ENCODE peak calls at places on chromosomes 16 and 17, in nine cellular contexts. One of them, this sample, is unnamed.

GRCh38 chr17:47797797-47798196 is 23.8 kb downstream of the OSBPL7 start:
- DNase-seq in left ventricle myocardium inferior: no peak
- DNase-seq in lower leg skin: no peak
- DNase-seq in lung: no peak
- DNase-seq in cardiac muscle cell: peak
- DNase-seq in A549: no peak
- DNase-seq in endodermal cell: peak
- DNase-seq in lower lobe of right lung: no peak
- DNase-seq in retinal pigment epithelial cell: no peak
- DNase-seq in this sample: no peak

GRCh38 chr16:84791501-84791900 is 28.3 kb upstream of the CRISPLD2 start:
- DNase-seq in lower leg skin: no peak
- DNase-seq in cardiac muscle cell: no peak
- DNase-seq in endodermal cell: no peak
- DNase-seq in retinal pigment epithelial cell: no peak
- DNase-seq in left ventricle myocardium inferior: no peak
- DNase-seq in lung: no peak
- DNase-seq in A549: no peak
- DNase-seq in lower lobe of right lung: no peak
- DNase-seq in this sample: no peak

GRCh38 chr16:62167551-62167950 is 131.3 kb upstream of the CDH8 start:
- DNase-seq in lung: no peak
- DNase-seq in lower lobe of right lung: no peak
- DNase-seq in endodermal cell: no peak
- DNase-seq in retinal pigment epithelial cell: no peak
- DNase-seq in cardiac muscle cell: no peak
- DNase-seq in left ventricle myocardium inferior: no peak
- DNase-seq in lower leg skin: no peak
- DNase-seq in A549: no peak
- DNase-seq in this sample: no peak

GRCh38 chr16:30033270-30033669 is 2.2 kb upstream of the TLCD3B start:
- DNase-seq in cardiac muscle cell: no peak
- DNase-seq in lower lobe of right lung: no peak
- DNase-seq in lower leg skin: no peak
- DNase-seq in lung: no peak
- DNase-seq in A549: no peak
- DNase-seq in left ventricle myocardium inferior: no peak
- DNase-seq in endodermal cell: no peak
- DNase-seq in retinal pigment epithelial cell: no peak
- DNase-seq in this sample: no peak

GRCh38 chr16:73020409-73020884 is 27.5 kb downstream of the ZFHX3 start:
- DNase-seq in cardiac muscle cell: no peak
- DNase-seq in retinal pigment epithelial cell: peak
- DNase-seq in A549: peak
- DNase-seq in left ventricle myocardium inferior: peak
- DNase-seq in lower lobe of right lung: no peak
- DNase-seq in endodermal cell: peak
- DNase-seq in lower leg skin: peak
- DNase-seq in lung: no peak
- DNase-seq in this sample: peak

GRCh38 chr17:42016411-42016831 is 818 bp downstream of the DNAJC7 start:
- DNase-seq in lower lobe of right lung: no peak
- DNase-seq in endodermal cell: peak
- DNase-seq in retinal pigment epithelial cell: no peak
- DNase-seq in A549: no peak
- DNase-seq in left ventricle myocardium inferior: no peak
- DNase-seq in lower leg skin: no peak
- DNase-seq in cardiac muscle cell: no peak
- DNase-seq in lung: no peak
- DNase-seq in this sample: no peak

GRCh38 chr16:28297784-28298510 is 5.6 kb downstream of the SBK1 start:
- DNase-seq in lower leg skin: no peak
- DNase-seq in retinal pigment epithelial cell: no peak
- DNase-seq in endodermal cell: peak
- DNase-seq in left ventricle myocardium inferior: no peak
- DNase-seq in lung: no peak
- DNase-seq in lower lobe of right lung: no peak
- DNase-seq in A549: no peak
- DNase-seq in cardiac muscle cell: peak
- DNase-seq in this sample: no peak

GRCh38 chr17:74452027-74452840 is 14.2 kb upstream of the CD300A start:
- DNase-seq in lung: no peak
- DNase-seq in left ventricle myocardium inferior: no peak
- DNase-seq in endodermal cell: peak
- DNase-seq in retinal pigment epithelial cell: no peak
- DNase-seq in lower lobe of right lung: no peak
- DNase-seq in A549: no peak
- DNase-seq in lower leg skin: no peak
- DNase-seq in cardiac muscle cell: no peak
- DNase-seq in this sample: no peak

GRCh38 chr17:61460796-61461585 is 8.8 kb downstream of the TBX4 start:
- DNase-seq in left ventricle myocardium inferior: no peak
- DNase-seq in cardiac muscle cell: no peak
- DNase-seq in lower leg skin: no peak
- DNase-seq in lung: no peak
- DNase-seq in A549: no peak
- DNase-seq in endodermal cell: peak
- DNase-seq in lower lobe of right lung: no peak
- DNase-seq in retinal pigment epithelial cell: no peak
- DNase-seq in this sample: no peak

GRCh38 chr16:84635702-84636101 is 12.6 kb upstream of the KLHL36 start:
- DNase-seq in endodermal cell: no peak
- DNase-seq in left ventricle myocardium inferior: no peak
- DNase-seq in lower lobe of right lung: no peak
- DNase-seq in cardiac muscle cell: no peak
- DNase-seq in lower leg skin: no peak
- DNase-seq in A549: no peak
- DNase-seq in lung: no peak
- DNase-seq in retinal pigment epithelial cell: no peak
- DNase-seq in this sample: no peak

GRCh38 chr16:22721497-22722100 is 92.4 kb upstream of the HS3ST2 start:
- DNase-seq in A549: no peak
- DNase-seq in lower leg skin: no peak
- DNase-seq in retinal pigment epithelial cell: no peak
- DNase-seq in left ventricle myocardium inferior: peak
- DNase-seq in lower lobe of right lung: no peak
- DNase-seq in lung: no peak
- DNase-seq in cardiac muscle cell: no peak
- DNase-seq in endodermal cell: no peak
- DNase-seq in this sample: no peak

GRCh38 chr16:27737513-27737912 is 187.6 kb downstream of the KATNIP start:
- DNase-seq in A549: no peak
- DNase-seq in endodermal cell: no peak
- DNase-seq in lower lobe of right lung: no peak
- DNase-seq in cardiac muscle cell: no peak
- DNase-seq in lower leg skin: no peak
- DNase-seq in lung: no peak
- DNase-seq in retinal pigment epithelial cell: no peak
- DNase-seq in left ventricle myocardium inferior: no peak
- DNase-seq in this sample: no peak

GRCh38 chr17:79835953-79836951 is 3.0 kb downstream of the CBX4 start:
- DNase-seq in endodermal cell: peak
- DNase-seq in lung: peak
- DNase-seq in lower leg skin: no peak
- DNase-seq in retinal pigment epithelial cell: no peak
- DNase-seq in left ventricle myocardium inferior: no peak
- DNase-seq in cardiac muscle cell: peak
- DNase-seq in lower lobe of right lung: peak
- DNase-seq in A549: no peak
- DNase-seq in this sample: no peak

GRCh38 chr17:17060930-17061329 is 18.7 kb downstream of the MPRIP start:
- DNase-seq in endodermal cell: peak
- DNase-seq in lung: no peak
- DNase-seq in lower leg skin: peak
- DNase-seq in retinal pigment epithelial cell: no peak
- DNase-seq in cardiac muscle cell: no peak
- DNase-seq in lower lobe of right lung: no peak
- DNase-seq in left ventricle myocardium inferior: no peak
- DNase-seq in A549: no peak
- DNase-seq in this sample: no peak

GRCh38 chr17:65293584-65294183 is 156.5 kb downstream of the RGS9 start:
- DNase-seq in cardiac muscle cell: no peak
- DNase-seq in retinal pigment epithelial cell: no peak
- DNase-seq in lower leg skin: peak
- DNase-seq in left ventricle myocardium inferior: no peak
- DNase-seq in A549: no peak
- DNase-seq in lower lobe of right lung: no peak
- DNase-seq in lung: no peak
- DNase-seq in endodermal cell: no peak
- DNase-seq in this sample: no peak

GRCh38 chr17:46976626-46977270 is 2.3 kb downstream of the RPRML start:
- DNase-seq in lower leg skin: no peak
- DNase-seq in left ventricle myocardium inferior: no peak
- DNase-seq in retinal pigment epithelial cell: no peak
- DNase-seq in lung: no peak
- DNase-seq in A549: no peak
- DNase-seq in endodermal cell: peak
- DNase-seq in lower lobe of right lung: no peak
- DNase-seq in cardiac muscle cell: no peak
- DNase-seq in this sample: no peak

GRCh38 chr16:13014516-13014915 is 113.1 kb downstream of the SHISA9 start:
- DNase-seq in endodermal cell: peak
- DNase-seq in lower leg skin: no peak
- DNase-seq in lung: no peak
- DNase-seq in lower lobe of right lung: no peak
- DNase-seq in A549: no peak
- DNase-seq in left ventricle myocardium inferior: no peak
- DNase-seq in retinal pigment epithelial cell: no peak
- DNase-seq in cardiac muscle cell: no peak
- DNase-seq in this sample: no peak

GRCh38 chr17:61486135-61487120 is 34.2 kb downstream of the TBX4 start:
- DNase-seq in lower lobe of right lung: no peak
- DNase-seq in left ventricle myocardium inferior: no peak
- DNase-seq in lung: no peak
- DNase-seq in lower leg skin: peak
- DNase-seq in endodermal cell: peak
- DNase-seq in retinal pigment epithelial cell: no peak
- DNase-seq in cardiac muscle cell: peak
- DNase-seq in A549: no peak
- DNase-seq in this sample: no peak

GRCh38 chr16:84199861-84200260 is 8.9 kb downstream of the ADAD2 start:
- DNase-seq in lower leg skin: no peak
- DNase-seq in left ventricle myocardium inferior: no peak
- DNase-seq in retinal pigment epithelial cell: no peak
- DNase-seq in lower lobe of right lung: peak
- DNase-seq in A549: no peak
- DNase-seq in cardiac muscle cell: no peak
- DNase-seq in lung: no peak
- DNase-seq in endodermal cell: no peak
- DNase-seq in this sample: no peak

DNA sequence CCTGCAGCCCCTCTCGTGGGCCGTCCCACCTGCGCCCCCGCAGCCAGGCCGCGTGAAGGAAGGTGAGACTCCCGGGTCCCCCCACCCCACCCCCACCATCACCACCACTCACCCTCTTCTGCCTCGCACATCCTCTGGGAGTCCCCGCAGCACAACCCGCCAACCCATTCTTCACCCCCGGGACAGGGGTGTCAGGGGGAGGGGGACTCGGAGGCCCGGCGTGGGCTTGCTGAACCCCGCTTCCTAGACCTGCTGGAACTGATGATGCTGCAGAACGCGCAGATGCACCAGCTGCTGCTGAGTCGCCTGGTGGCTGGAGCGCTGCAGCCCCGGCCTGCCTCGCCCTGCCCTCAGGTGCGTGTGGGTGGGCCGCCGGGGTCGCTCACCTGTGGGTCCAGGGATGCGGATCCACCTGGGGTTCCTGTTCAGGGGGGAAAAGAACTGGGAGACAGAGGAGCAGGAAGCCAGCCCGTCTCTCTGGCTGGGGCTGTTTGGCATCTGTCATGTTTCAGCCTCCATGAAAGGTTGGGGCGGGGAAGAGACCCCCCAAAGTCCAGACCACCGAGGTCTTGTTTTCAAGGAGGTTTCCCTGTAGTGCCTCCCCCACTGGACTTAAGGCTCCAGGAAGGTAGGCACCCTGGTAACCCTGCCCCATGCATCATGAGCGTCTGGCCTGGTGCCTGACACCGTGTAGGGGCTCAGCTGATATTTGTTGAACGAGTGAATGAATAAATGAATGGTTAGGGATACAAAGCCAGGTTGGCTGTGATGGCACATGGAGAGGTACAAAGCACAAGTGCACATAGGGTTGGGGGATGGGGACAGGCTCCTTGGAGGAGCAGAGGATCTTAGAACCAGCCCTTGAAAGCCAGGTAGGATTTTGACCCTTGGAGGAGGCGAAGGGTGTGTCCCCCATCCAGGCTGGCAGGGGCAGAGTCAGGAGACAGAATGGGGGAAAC is 849 bp downstream of the PRR29 start:
- DNase-seq in retinal pigment epithelial cell: no peak
- DNase-seq in cardiac muscle cell: no peak
- DNase-seq in lower lobe of right lung: peak
- DNase-seq in A549: no peak
- DNase-seq in lung: no peak
- DNase-seq in left ventricle myocardium inferior: no peak
- DNase-seq in endodermal cell: peak
- DNase-seq in lower leg skin: peak
- DNase-seq in this sample: no peak
- H3K4me3 ChIP-seq in retinal pigment epithelial cell: peak
- H3K4me3 ChIP-seq in cardiac muscle cell: peak
- H3K4me3 ChIP-seq in lower lobe of right lung: peak
- H3K4me3 ChIP-seq in A549: peak
- H3K4me3 ChIP-seq in lung: no peak
- H3K4me3 ChIP-seq in left ventricle myocardium inferior: peak
- H3K4me3 ChIP-seq in endodermal cell: peak
- H3K4me3 ChIP-seq in lower leg skin: no peak
- H3K4me3 ChIP-seq in this sample: peak

GRCh38 chr16:32116080-32116479 is 137.0 kb upstream of the TP53TG3D start:
- DNase-seq in lower leg skin: no peak
- DNase-seq in left ventricle myocardium inferior: peak
- DNase-seq in retinal pigment epithelial cell: no peak
- DNase-seq in cardiac muscle cell: no peak
- DNase-seq in endodermal cell: no peak
- DNase-seq in lung: no peak
- DNase-seq in A549: no peak
- DNase-seq in lower lobe of right lung: peak
- DNase-seq in this sample: no peak
- H3K4me3 ChIP-seq in lower leg skin: peak
- H3K4me3 ChIP-seq in left ventricle myocardium inferior: peak
- H3K4me3 ChIP-seq in retinal pigment epithelial cell: peak
- H3K4me3 ChIP-seq in cardiac muscle cell: no peak
- H3K4me3 ChIP-seq in endodermal cell: no peak
- H3K4me3 ChIP-seq in lung: no peak
- H3K4me3 ChIP-seq in A549: peak
- H3K4me3 ChIP-seq in lower lobe of right lung: peak
- H3K4me3 ChIP-seq in this sample: peak

GRCh38 chr16:78742501-78743283 is 643.2 kb downstream of the WWOX start:
- DNase-seq in endodermal cell: no peak
- DNase-seq in cardiac muscle cell: no peak
- DNase-seq in retinal pigment epithelial cell: no peak
- DNase-seq in lower leg skin: no peak
- DNase-seq in left ventricle myocardium inferior: no peak
- DNase-seq in lung: no peak
- DNase-seq in A549: no peak
- DNase-seq in lower lobe of right lung: peak
- DNase-seq in this sample: no peak
- H3K4me3 ChIP-seq in endodermal cell: no peak
- H3K4me3 ChIP-seq in cardiac muscle cell: no peak
- H3K4me3 ChIP-seq in retinal pigment epithelial cell: no peak
- H3K4me3 ChIP-seq in lower leg skin: no peak
- H3K4me3 ChIP-seq in left ventricle myocardium inferior: no peak
- H3K4me3 ChIP-seq in lung: no peak
- H3K4me3 ChIP-seq in A549: no peak
- H3K4me3 ChIP-seq in lower lobe of right lung: peak
- H3K4me3 ChIP-seq in this sample: no peak

GRCh38 chr16:3188675-3188924 is 596 bp downstream of the OR1F1 start:
- DNase-seq in left ventricle myocardium inferior: no peak
- DNase-seq in lower lobe of right lung: no peak
- DNase-seq in A549: no peak
- DNase-seq in cardiac muscle cell: no peak
- DNase-seq in retinal pigment epithelial cell: no peak
- DNase-seq in endodermal cell: no peak
- DNase-seq in lower leg skin: no peak
- DNase-seq in lung: no peak
- DNase-seq in this sample: no peak
- H3K4me3 ChIP-seq in left ventricle myocardium inferior: peak
- H3K4me3 ChIP-seq in lower lobe of right lung: peak
- H3K4me3 ChIP-seq in A549: peak
- H3K4me3 ChIP-seq in cardiac muscle cell: peak
- H3K4me3 ChIP-seq in retinal pigment epithelial cell: peak
- H3K4me3 ChIP-seq in endodermal cell: peak
- H3K4me3 ChIP-seq in lower leg skin: no peak
- H3K4me3 ChIP-seq in lung: no peak
- H3K4me3 ChIP-seq in this sample: peak